ENCODE peak calls at places on chromosome 3, in eight cellular contexts. One of them, this sample, is unnamed.

GRCh38 chr3:189712906-189713483 is 81.8 kb downstream of the TP63 start:
- DNase-seq in astrocyte: no peak
- DNase-seq in stomach: no peak
- DNase-seq in aorta: no peak
- DNase-seq in small intestine: no peak
- DNase-seq in breast epithelium: no peak
- DNase-seq in mammary epithelial cell: no peak
- DNase-seq in sigmoid colon: no peak
- DNase-seq in this sample: peak; percentile 16

GRCh38 chr3:14911651-14912050 is 35.7 kb upstream of the NR2C2 start:
- DNase-seq in astrocyte: no peak
- DNase-seq in stomach: no peak
- DNase-seq in aorta: no peak
- DNase-seq in small intestine: no peak
- DNase-seq in breast epithelium: no peak
- DNase-seq in mammary epithelial cell: no peak
- DNase-seq in sigmoid colon: no peak
- DNase-seq in this sample: no peak

GRCh38 chr3:129052675-129053074 is 7.9 kb upstream of the GP9 start:
- DNase-seq in astrocyte: no peak
- DNase-seq in stomach: peak; percentile 68
- DNase-seq in aorta: peak; percentile 75
- DNase-seq in small intestine: peak; percentile 19
- DNase-seq in breast epithelium: no peak
- DNase-seq in mammary epithelial cell: no peak
- DNase-seq in sigmoid colon: no peak
- DNase-seq in this sample: no peak

GRCh38 chr3:187955076-187955952 is 198.6 kb upstream of the LPP start:
- DNase-seq in astrocyte: peak; percentile 87
- DNase-seq in stomach: no peak
- DNase-seq in aorta: no peak
- DNase-seq in small intestine: peak; percentile 47
- DNase-seq in breast epithelium: peak; percentile 21
- DNase-seq in mammary epithelial cell: peak; percentile 76
- DNase-seq in sigmoid colon: peak; percentile 68
- DNase-seq in this sample: no peak

GRCh38 chr3:43389388-43390254 is 103.3 kb downstream of the SNRK start:
- DNase-seq in astrocyte: peak; percentile 66
- DNase-seq in stomach: peak; percentile 57
- DNase-seq in aorta: no peak
- DNase-seq in small intestine: peak; percentile 64
- DNase-seq in breast epithelium: peak; percentile 25
- DNase-seq in mammary epithelial cell: peak; percentile 85
- DNase-seq in sigmoid colon: no peak
- DNase-seq in this sample: no peak

GRCh38 chr3:157082305-157082981 is 77.5 kb downstream of the CCNL1 start:
- DNase-seq in astrocyte: peak; percentile 85
- DNase-seq in stomach: peak; percentile 17
- DNase-seq in aorta: no peak
- DNase-seq in small intestine: peak; percentile 54
- DNase-seq in breast epithelium: no peak
- DNase-seq in mammary epithelial cell: peak; percentile 96
- DNase-seq in sigmoid colon: no peak
- DNase-seq in this sample: peak; percentile 39

GRCh38 chr3:48564022-48564421 is 441 bp upstream of the UCN2 start:
- DNase-seq in astrocyte: peak; percentile 57
- DNase-seq in stomach: peak; percentile 28
- DNase-seq in aorta: no peak
- DNase-seq in small intestine: no peak
- DNase-seq in breast epithelium: no peak
- DNase-seq in mammary epithelial cell: peak; percentile 74
- DNase-seq in sigmoid colon: peak; percentile 76
- DNase-seq in this sample: no peak

GRCh38 chr3:168884353-168884903 is 779.1 kb downstream of the MECOM start:
- DNase-seq in astrocyte: peak; percentile 93
- DNase-seq in stomach: peak; percentile 50
- DNase-seq in aorta: no peak
- DNase-seq in small intestine: peak; percentile 71
- DNase-seq in breast epithelium: peak; percentile 58
- DNase-seq in mammary epithelial cell: peak; percentile 91
- DNase-seq in sigmoid colon: no peak
- DNase-seq in this sample: peak; percentile 71

GRCh38 chr3:66083961-66084270 is 45.2 kb upstream of the MAGI1 start:
- DNase-seq in astrocyte: no peak
- DNase-seq in stomach: no peak
- DNase-seq in aorta: no peak
- DNase-seq in small intestine: peak; percentile 88
- DNase-seq in breast epithelium: no peak
- DNase-seq in mammary epithelial cell: no peak
- DNase-seq in sigmoid colon: no peak
- DNase-seq in this sample: no peak

GRCh38 chr3:123027292-123028232 is at the start of gene SEMA5B:
- DNase-seq in astrocyte: no peak
- DNase-seq in stomach: peak; percentile 29
- DNase-seq in aorta: peak; percentile 80
- DNase-seq in small intestine: no peak
- DNase-seq in breast epithelium: no peak
- DNase-seq in mammary epithelial cell: peak; percentile 39
- DNase-seq in sigmoid colon: no peak
- DNase-seq in this sample: no peak

GRCh38 chr3:36894924-36895323 is 49.9 kb downstream of the TRANK1 start:
- DNase-seq in astrocyte: no peak
- DNase-seq in stomach: no peak
- DNase-seq in aorta: no peak
- DNase-seq in small intestine: no peak
- DNase-seq in breast epithelium: no peak
- DNase-seq in mammary epithelial cell: no peak
- DNase-seq in sigmoid colon: no peak
- DNase-seq in this sample: no peak

GRCh38 chr3:194503101-194503531 is 16.3 kb upstream of the ATP13A3 start:
- DNase-seq in astrocyte: no peak
- DNase-seq in stomach: no peak
- DNase-seq in aorta: no peak
- DNase-seq in small intestine: no peak
- DNase-seq in breast epithelium: no peak
- DNase-seq in mammary epithelial cell: no peak
- DNase-seq in sigmoid colon: no peak
- DNase-seq in this sample: no peak

GRCh38 chr3:151875759-151876158 is 2.3 kb downstream of the SUCNR1 start:
- DNase-seq in astrocyte: no peak
- DNase-seq in stomach: no peak
- DNase-seq in aorta: no peak
- DNase-seq in small intestine: peak; percentile 33
- DNase-seq in breast epithelium: no peak
- DNase-seq in mammary epithelial cell: no peak
- DNase-seq in sigmoid colon: no peak
- DNase-seq in this sample: no peak

GRCh38 chr3:9129366-9129765 is 120.1 kb downstream of the SRGAP3 start:
- DNase-seq in astrocyte: no peak
- DNase-seq in stomach: no peak
- DNase-seq in aorta: no peak
- DNase-seq in small intestine: no peak
- DNase-seq in breast epithelium: no peak
- DNase-seq in mammary epithelial cell: no peak
- DNase-seq in sigmoid colon: no peak
- DNase-seq in this sample: no peak

GRCh38 chr3:23805881-23806321 is at the start of gene UBE2E1:
- DNase-seq in astrocyte: peak; percentile 55
- DNase-seq in stomach: peak; percentile 73
- DNase-seq in aorta: peak; percentile 91
- DNase-seq in small intestine: peak; percentile 61
- DNase-seq in breast epithelium: peak; percentile 54
- DNase-seq in mammary epithelial cell: peak; percentile 54
- DNase-seq in sigmoid colon: peak; percentile 87
- DNase-seq in this sample: peak; percentile 61
- H3K4me1 ChIP-seq in astrocyte: peaks cover 8% of the 10 kb centered on the region
- H3K4me1 ChIP-seq in stomach: peaks cover 41% of the 10 kb centered on the region
- H3K4me1 ChIP-seq in aorta: no peaks in the 10 kb centered on the region
- H3K4me1 ChIP-seq in small intestine: no peaks in the 10 kb centered on the region
- H3K4me1 ChIP-seq in breast epithelium: no peaks in the 10 kb centered on the region
- H3K4me1 ChIP-seq in mammary epithelial cell: peaks cover 8% of the 10 kb centered on the region
- H3K4me1 ChIP-seq in sigmoid colon: no peaks in the 10 kb centered on the region
- H3K4me1 ChIP-seq in this sample: peaks cover 6% of the 10 kb centered on the region

GRCh38 chr3:181017690-181018089 is 28.2 kb upstream of the DNAJC19 start:
- DNase-seq in astrocyte: peak; percentile 12
- DNase-seq in stomach: no peak
- DNase-seq in aorta: no peak
- DNase-seq in small intestine: no peak
- DNase-seq in breast epithelium: no peak
- DNase-seq in mammary epithelial cell: no peak
- DNase-seq in sigmoid colon: no peak
- DNase-seq in this sample: no peak
- H3K4me3 ChIP-seq in astrocyte: no peak overlapping the region
- H3K4me3 ChIP-seq in stomach: no peak overlapping the region
- H3K4me3 ChIP-seq in aorta: no peak overlapping the region
- H3K4me3 ChIP-seq in small intestine: no peak overlapping the region
- H3K4me3 ChIP-seq in breast epithelium: no peak overlapping the region
- H3K4me3 ChIP-seq in mammary epithelial cell: no peak overlapping the region
- H3K4me3 ChIP-seq in sigmoid colon: no peak overlapping the region
- H3K4me3 ChIP-seq in this sample: no peak overlapping the region

DNA sequence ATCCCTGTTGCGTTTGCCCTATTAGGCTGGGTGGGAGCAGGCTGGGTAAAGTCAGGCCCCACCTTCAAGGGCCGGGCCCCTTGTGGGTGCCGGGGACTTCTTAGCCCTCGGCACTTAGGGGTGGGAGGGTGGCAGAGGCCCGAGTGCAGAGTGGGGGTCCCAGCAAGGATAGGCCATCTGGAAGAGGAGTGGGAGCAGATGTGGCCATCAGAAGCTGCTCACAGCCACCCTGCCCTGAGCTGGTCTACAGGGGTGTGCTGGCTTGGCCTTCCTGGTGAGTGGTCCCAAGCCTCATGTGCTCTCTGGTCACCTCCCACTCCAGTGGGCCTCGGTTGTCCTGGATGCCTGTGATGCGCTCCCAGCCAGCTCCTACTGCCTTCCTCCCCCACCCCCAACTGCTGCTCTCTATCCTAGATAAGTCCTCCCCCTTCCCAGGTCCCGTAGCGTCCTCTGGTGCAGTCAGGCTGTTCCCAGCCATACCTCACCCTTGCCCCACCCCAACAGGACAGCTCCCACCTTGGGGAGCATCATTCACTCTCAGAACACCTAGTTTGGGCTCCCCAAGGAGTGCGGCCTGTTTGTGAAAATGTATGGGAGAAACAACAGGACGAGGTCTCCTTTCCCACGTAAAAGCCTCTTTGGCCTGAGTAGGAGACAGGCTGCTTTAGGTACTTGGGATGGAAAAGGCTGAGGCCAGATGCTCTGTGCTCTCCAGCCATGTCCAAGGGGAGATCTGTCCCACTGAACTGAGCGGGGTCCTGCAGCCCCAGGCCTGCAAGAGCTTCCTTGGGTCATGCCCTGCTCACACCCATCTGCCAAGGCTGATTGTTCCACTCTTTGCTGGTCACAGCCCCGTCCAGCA is 24.9 kb upstream of the PLXNA1 start:
- DNase-seq in astrocyte: no peak
- DNase-seq in stomach: no peak
- DNase-seq in aorta: peak; percentile 65
- DNase-seq in small intestine: no peak
- DNase-seq in breast epithelium: no peak
- DNase-seq in mammary epithelial cell: no peak
- DNase-seq in sigmoid colon: peak; percentile 50
- DNase-seq in this sample: no peak
- H3K4me1 ChIP-seq in astrocyte: peaks cover 10% of the 10 kb centered on the region
- H3K4me1 ChIP-seq in stomach: peaks cover 24% of the 10 kb centered on the region
- H3K4me1 ChIP-seq in aorta: no peaks in the 10 kb centered on the region
- H3K4me1 ChIP-seq in small intestine: no peaks in the 10 kb centered on the region
- H3K4me1 ChIP-seq in breast epithelium: peaks cover 10% of the 10 kb centered on the region
- H3K4me1 ChIP-seq in mammary epithelial cell: peaks cover 40% of the 10 kb centered on the region
- H3K4me1 ChIP-seq in sigmoid colon: no peaks in the 10 kb centered on the region
- H3K4me1 ChIP-seq in this sample: peaks cover 4% of the 10 kb centered on the region

DNA sequence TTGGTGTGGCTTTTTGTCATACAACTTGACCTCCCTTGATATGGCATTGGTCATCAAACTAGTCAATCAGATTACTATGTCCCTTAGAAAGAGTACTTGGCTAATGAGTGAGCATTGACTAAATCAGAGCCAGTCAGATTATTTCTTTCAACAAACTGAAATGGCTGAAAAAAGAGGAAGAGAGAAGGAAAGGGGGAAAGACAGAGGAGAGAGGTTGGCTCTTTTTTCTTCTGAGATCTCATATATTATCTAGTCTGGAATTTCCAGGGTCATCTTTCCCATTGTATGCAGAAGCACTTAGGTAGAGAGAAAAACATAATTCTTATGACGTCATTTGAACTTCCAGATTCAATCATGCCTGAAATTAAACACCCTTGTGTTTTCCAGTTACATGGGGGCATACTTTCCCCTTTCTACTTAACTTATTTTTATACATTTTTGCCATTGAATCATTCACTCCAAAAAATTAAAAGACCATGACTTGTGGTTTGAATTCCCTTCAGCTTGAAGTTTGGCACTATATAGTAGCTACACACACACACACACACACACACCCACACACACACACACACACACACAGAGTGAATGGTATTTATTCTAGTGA is 387.8 kb downstream of the LSAMP start:
- DNase-seq in astrocyte: peak; percentile 77
- DNase-seq in stomach: no peak
- DNase-seq in aorta: no peak
- DNase-seq in small intestine: no peak
- DNase-seq in breast epithelium: no peak
- DNase-seq in mammary epithelial cell: no peak
- DNase-seq in sigmoid colon: no peak
- DNase-seq in this sample: no peak
- H3K4me3 ChIP-seq in astrocyte: no peak overlapping the region
- H3K4me3 ChIP-seq in stomach: no peak overlapping the region
- H3K4me3 ChIP-seq in aorta: no peak overlapping the region
- H3K4me3 ChIP-seq in small intestine: no peak overlapping the region
- H3K4me3 ChIP-seq in breast epithelium: no peak overlapping the region
- H3K4me3 ChIP-seq in mammary epithelial cell: no peak overlapping the region
- H3K4me3 ChIP-seq in sigmoid colon: no peak overlapping the region
- H3K4me3 ChIP-seq in this sample: no peak overlapping the region

DNA sequence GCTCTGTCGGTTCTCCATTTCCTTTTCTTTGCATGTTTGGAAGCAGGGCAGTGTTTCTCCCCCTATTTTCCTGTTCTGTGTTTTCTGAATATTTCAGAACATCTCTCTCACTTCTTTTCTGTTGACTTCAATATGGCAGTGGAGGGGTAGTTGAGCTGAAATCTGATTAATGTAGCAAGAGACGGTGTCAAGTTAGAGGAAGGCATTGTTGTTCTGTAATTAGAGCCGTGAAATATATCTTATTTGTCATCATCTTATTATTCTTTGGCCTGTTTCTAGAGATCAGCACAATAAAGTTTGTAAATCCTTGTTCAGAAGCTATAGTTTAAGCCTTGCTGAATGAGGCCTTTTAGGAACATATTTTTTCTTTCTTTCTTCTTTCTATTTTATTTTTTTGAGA is 353.9 kb downstream of the PTPRG start:
- DNase-seq in astrocyte: no peak
- DNase-seq in stomach: no peak
- DNase-seq in aorta: no peak
- DNase-seq in small intestine: no peak
- DNase-seq in breast epithelium: no peak
- DNase-seq in mammary epithelial cell: no peak
- DNase-seq in sigmoid colon: no peak
- DNase-seq in this sample: no peak
- H3K4me1 ChIP-seq in astrocyte: peaks cover 5% of the 10 kb centered on the region
- H3K4me1 ChIP-seq in stomach: no peaks in the 10 kb centered on the region
- H3K4me1 ChIP-seq in aorta: peaks cover 8% of the 10 kb centered on the region
- H3K4me1 ChIP-seq in small intestine: no peaks in the 10 kb centered on the region
- H3K4me1 ChIP-seq in breast epithelium: no peaks in the 10 kb centered on the region
- H3K4me1 ChIP-seq in mammary epithelial cell: peaks cover 6% of the 10 kb centered on the region
- H3K4me1 ChIP-seq in sigmoid colon: no peaks in the 10 kb centered on the region
- H3K4me1 ChIP-seq in this sample: no peaks in the 10 kb centered on the region

This sample was measured in prostate gland.